ENCODE peak calls at places on chromosome X, in five cellular contexts. L is H1, S is K562, W is HCT116, P is SK-N-SH. C is an unnamed sample.
A peak's percentile ranks its signal among the peaks of the same experiment; 100 is the strongest.

GRCh38 chrX:88982933-88983332 is 235.9 kb downstream of the CPXCR1 start:
- DNase-seq in W (no peak), P (no peak), L (no peak), S (no peak), C (no peak)

GRCh38 chrX:21524008-21524407 is 134.1 kb downstream of the KLHL34 start:
- DNase-seq in S (no peak), P (no peak), L (no peak), W (no peak), C (no peak)

GRCh38 chrX:15854080-15854655 is 445 bp downstream of the AP1S2 start:
- DNase-seq in S (peak; percentile 60), W (no peak), P (peak; percentile 85), L (peak; percentile 58), C (peak; percentile 18)

GRCh38 chrX:38654302-38654701 is 93.0 kb downstream of the TSPAN7 start:
- DNase-seq in S (peak; percentile 27), W (peak; percentile 7), L (no peak), P (peak; percentile 35), C (peak; percentile 64)

GRCh38 chrX:10569946-10570345 is 50.4 kb downstream of the MID1 start:
- DNase-seq in L (no peak), W (no peak), P (no peak), S (no peak), C (no peak)

GRCh38 chrX:142054094-142054493 is 150.4 kb downstream of the MAGEC1 start:
- DNase-seq in S (no peak), P (no peak), L (no peak), W (no peak), C (no peak)

GRCh38 chrX:69362889-69363288 is 141.2 kb upstream of the NALF2 start:
- DNase-seq in S (no peak), L (no peak), P (peak; percentile 51), W (no peak), C (no peak)

GRCh38 chrX:7027071-7027470 is 120.4 kb upstream of the STS start:
- DNase-seq in W (no peak), S (no peak), P (no peak), L (no peak), C (no peak)

GRCh38 chrX:78092296-78092695 is 11.8 kb upstream of the PGK1 start:
- DNase-seq in W (peak; percentile 54), L (peak; percentile 46), S (no peak), P (no peak), C (no peak)

GRCh38 chrX:5042563-5042962 is 1186.1 kb downstream of the NLGN4X start:
- DNase-seq in P (no peak), S (no peak), L (no peak), W (no peak), C (no peak)

GRCh38 chrX:38831949-38832348 is 30.7 kb downstream of the MID1IP1 start:
- DNase-seq in P (no peak), L (no peak), S (no peak), W (no peak), C (no peak)

GRCh38 chrX:129622757-129623301 is 31.9 kb downstream of the APLN start:
- DNase-seq in W (no peak), S (no peak), L (no peak), P (no peak), C (no peak)

GRCh38 chrX:115912372-115912897 is 258.1 kb upstream of the AGTR2 start:
- DNase-seq in S (no peak), P (no peak), L (no peak), W (no peak), C (peak; percentile 24)

GRCh38 chrX:69014200-69014599 is 151.1 kb downstream of the PJA1 start:
- DNase-seq in W (no peak), P (no peak), L (no peak), S (no peak), C (no peak)

GRCh38 chrX:45566456-45566855 is 365.8 kb upstream of the DIPK2B start:
- DNase-seq in S (no peak), W (no peak), P (no peak), L (no peak), C (no peak)

GRCh38 chrX:6384391-6384790 is 150.5 kb downstream of the VCX3A start:
- DNase-seq in P (no peak), W (no peak), S (no peak), L (no peak), C (no peak)

GRCh38 chrX:20140410-20140809 is 1.2 kb downstream of the EIF1AX start:
- DNase-seq in S (no peak), P (no peak), L (no peak), W (no peak), C (no peak)

GRCh38 chrX:22313757-22314156 is 41.0 kb downstream of the CBLL2 start:
- DNase-seq in S (no peak), W (no peak), P (no peak), L (no peak), C (no peak)

GRCh38 chrX:28188526-28188925 is 207.3 kb upstream of the DCAF8L1 start:
- DNase-seq in L (no peak), W (peak; percentile 4), S (no peak), P (no peak), C (no peak)

GRCh38 chrX:50100188-50100587 is 100.6 kb downstream of the AKAP4 start:
- DNase-seq in S (peak; percentile 9), W (no peak), P (peak; percentile 35), L (no peak), C (peak; percentile 55)

GRCh38 chrX:68731254-68731653 is 83.8 kb downstream of the STARD8 start:
- DNase-seq in L (no peak), W (no peak), P (no peak), S (no peak), C (no peak)

DNA sequence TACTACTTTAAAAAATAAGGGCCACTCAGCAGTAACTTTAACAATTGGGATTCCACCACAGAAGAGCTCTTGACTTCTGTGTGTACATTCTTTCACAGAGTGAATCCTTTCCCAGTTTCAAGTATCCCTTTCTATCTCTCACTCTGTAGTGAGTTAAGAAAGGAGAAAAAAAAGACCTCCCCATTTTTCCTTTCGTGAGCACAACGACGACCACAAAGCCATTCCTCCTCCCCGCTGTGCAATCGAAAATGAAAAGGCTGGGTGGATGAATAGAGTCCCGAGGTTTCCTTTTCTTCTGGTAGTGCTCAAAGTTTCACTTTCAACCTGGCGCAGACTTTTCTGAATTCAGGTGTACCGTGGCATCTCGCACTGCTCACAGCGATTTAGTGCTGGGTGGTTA is 58.0 kb downstream of the TAB3 start:
- DNase-seq in W (no peak), S (no peak), P (no peak), L (peak; percentile 43), C (no peak)
- TF ChIP-seq JUND in W (no peak), S (no peak), P (no peak), L (no peak), C (no peak)

GRCh38 chrX:118975831-118976598 is 1.6 kb downstream of the LONRF3 start:
- DNase-seq in S (peak; percentile 62), W (no peak), L (no peak), P (peak; percentile 52), C (peak; percentile 1)
- TF ChIP-seq JUND in S (peak; percentile 65), W (no peak), L (no peak), P (no peak), C (no peak)

GRCh38 chrX:101395789-101396188 is 5.0 kb downstream of the RPL36A start:
- DNase-seq in S (no peak), P (no peak), L (no peak), W (no peak), C (no peak)
- TF ChIP-seq JUND in S (no peak), P (no peak), L (no peak), W (no peak), C (no peak)

DNA sequence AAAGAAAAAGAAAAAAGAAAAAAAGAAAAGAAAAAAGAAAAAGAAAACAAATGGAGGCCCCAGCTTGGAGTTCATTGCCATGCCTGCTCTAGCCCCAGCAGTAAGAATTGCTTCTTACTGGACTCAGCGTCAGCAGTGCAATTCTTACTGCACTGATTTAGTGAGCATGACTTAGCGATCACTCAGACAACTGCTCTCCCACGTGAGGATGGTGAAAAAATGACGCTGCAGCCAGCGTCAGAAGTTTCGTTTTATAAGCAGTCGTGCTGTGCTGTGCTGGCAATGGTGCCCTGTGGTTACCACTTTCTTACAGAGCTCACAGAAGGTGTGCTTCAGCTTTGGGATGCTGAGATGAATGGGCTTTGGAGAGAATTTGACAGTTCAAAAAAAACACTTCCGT is 68.3 kb upstream of the DDX3X start:
- DNase-seq in P (no peak), S (no peak), L (no peak), W (no peak), C (no peak)
- TF ChIP-seq JUND in P (no peak), S (no peak), L (no peak), W (no peak), C (no peak)

GRCh38 chrX:2463973-2464676 is 36.7 kb downstream of the DHRSX start:
- DNase-seq in P (no peak), S (peak; percentile 50), W (peak; percentile 99), L (no peak), C (peak; percentile 14)
- TF ChIP-seq JUND in P (no peak), S (no peak), W (no peak), L (no peak), C (no peak)

C was measured in T47D.